ENCODE peak calls at places on chromosomes 1 and 21, in ten cellular contexts. R is lower lobe of right lung; O is activated naive CD4-positive, alpha-beta T cell treated with anti-CD3 and anti-CD28 coated beads, Interleukin-2, amount 10 ng/mL, durations not matched to agents 7 days and 5 days; E is AG04449; A is NCI-H1436; N is activated effector memory CD4-positive, alpha-beta T cell treated with anti-CD3 and anti-CD28 coated beads, Interleukin-2, amount 50 U/mL, for 16 hours; C is stimulated activated CD4-positive, alpha-beta T cell treated with anti-CD3 and anti-CD28 coated beads, Interleukin-12 subunit alpha, Interleukin-12 subunit beta, amount 100 ng/mL, for 4 hours; H is endothelial cell; Y is HS-5; W is HEK293T. I is an unnamed sample.

GRCh38 chr1:155858805-155859233 is 548 bp upstream of the SYT11 start:
- DNase-seq in R (no peak), O (no peak), E (no peak), A (no peak), N (peak), C (no peak), H (no peak), Y (peak), W (no peak), I (no peak)

GRCh38 chr1:153549741-153550397 is 811 bp upstream of the S100A3 start:
- DNase-seq in R (no peak), O (peak), E (no peak), A (no peak), N (no peak), C (no peak), H (no peak), Y (no peak), W (no peak), I (no peak)

GRCh38 chr1:78840447-78841251 is 165.9 kb downstream of the ADGRL4 start:
- DNase-seq in R (no peak), O (no peak), E (peak), A (no peak), N (no peak), C (no peak), H (no peak), Y (no peak), W (peak), I (peak)

GRCh38 chr1:55071477-55071876 is 32.1 kb downstream of the PCSK9 start:
- DNase-seq in R (no peak), O (peak), E (no peak), A (no peak), N (no peak), C (no peak), H (peak), Y (no peak), W (peak), I (peak)

GRCh38 chr1:186240436-186240835 is 134.6 kb downstream of the TPR start:
- DNase-seq in R (no peak), O (no peak), E (no peak), A (no peak), N (no peak), C (no peak), H (no peak), Y (no peak), W (no peak), I (no peak)

GRCh38 chr1:43435146-43436145 is 18.3 kb downstream of the HYI start:
- DNase-seq in R (no peak), O (peak), E (no peak), A (no peak), N (peak), C (no peak), H (no peak), Y (no peak), W (no peak), I (no peak)

GRCh38 chr1:201461783-201462441 is 7.1 kb downstream of the PHLDA3 start:
- DNase-seq in R (peak), O (no peak), E (peak), A (no peak), N (no peak), C (no peak), H (no peak), Y (peak), W (peak), I (no peak)

GRCh38 chr1:90505806-90506205 is 211.3 kb downstream of the BARHL2 start:
- DNase-seq in R (no peak), O (no peak), E (no peak), A (no peak), N (no peak), C (no peak), H (no peak), Y (no peak), W (no peak), I (no peak)

GRCh38 chr21:42062543-42063022 is 8.5 kb upstream of the UMODL1 start:
- DNase-seq in R (peak), O (peak), E (no peak), A (peak), N (peak), C (peak), H (no peak), Y (no peak), W (no peak), I (no peak)

GRCh38 chr1:244049142-244049968 is 1.7 kb upstream of the ZBTB18 start:
- DNase-seq in R (peak), O (peak), E (no peak), A (peak), N (peak), C (peak), H (peak), Y (no peak), W (peak), I (peak)

GRCh38 chr1:66371233-66372005 is 162.5 kb upstream of the SGIP1 start:
- DNase-seq in R (no peak), O (no peak), E (peak), A (no peak), N (no peak), C (no peak), H (peak), Y (peak), W (no peak), I (no peak)

I was measured in SHP77.